ENCODE peak calls at places on chromosomes 5 and 9, in five cellular contexts. R is foreskin melanocyte, Z is ureter, D is upper lobe of right lung, E is occipital lobe. K is an unnamed sample.

GRCh38 chr5:68884893-68885292 is 208.9 kb upstream of the SLC30A5 start:
- DNase-seq in Z (no peak), D (no peak), R (peak), E (no peak), K (no peak)

GRCh38 chr5:132295505-132296411 is 1.6 kb downstream of the SLC22A4 start:
- DNase-seq in D (no peak), E (no peak), Z (no peak), R (no peak), K (no peak)

GRCh38 chr9:99108131-99108530 is 3.2 kb downstream of the TGFBR1 start:
- DNase-seq in R (no peak), E (no peak), D (no peak), Z (no peak), K (no peak)

GRCh38 chr5:134209477-134210240 is 16.2 kb downstream of the PPP2CA start:
- DNase-seq in E (no peak), R (no peak), Z (no peak), D (no peak), K (no peak)

GRCh38 chr5:146724975-146725374 is 153.6 kb downstream of the PPP2R2B start:
- DNase-seq in D (no peak), R (no peak), E (no peak), Z (no peak), K (no peak)

GRCh38 chr9:99828417-99829176 is 6.9 kb downstream of the NR4A3 start:
- DNase-seq in R (no peak), E (no peak), Z (no peak), D (peak), K (no peak)

GRCh38 chr9:35110327-35110758 is 5.3 kb downstream of the ATOSB start:
- DNase-seq in D (no peak), E (peak), Z (peak), R (no peak), K (no peak)

GRCh38 chr9:89428901-89429890 is 68.7 kb downstream of the SEMA4D start:
- DNase-seq in D (no peak), Z (no peak), E (no peak), R (no peak), K (no peak)

GRCh38 chr5:87408219-87408618 is 4.5 kb downstream of the CCNH start:
- DNase-seq in R (no peak), E (no peak), Z (no peak), D (no peak), K (no peak)

GRCh38 chr5:102583663-102584062 is 84.9 kb upstream of the SLCO6A1 start:
- DNase-seq in D (no peak), Z (no peak), E (no peak), R (peak), K (no peak)

GRCh38 chr9:89114741-89115140 is 63.9 kb downstream of the SHC3 start:
- DNase-seq in Z (no peak), E (no peak), D (no peak), R (no peak), K (no peak)

GRCh38 chr5:150066901-150067396 is 19.4 kb downstream of the CSF1R start:
- DNase-seq in D (no peak), Z (no peak), R (no peak), E (no peak), K (no peak)

GRCh38 chr9:85260288-85260687 is 481.5 kb downstream of the AGTPBP1 start:
- DNase-seq in E (no peak), D (no peak), R (no peak), Z (no peak), K (no peak)

GRCh38 chr5:170769898-170770416 is 13.6 kb upstream of the GABRP start:
- DNase-seq in Z (no peak), R (no peak), E (no peak), D (no peak), K (no peak)

K was measured in posterior cingulate gyrus.